ENCODE peak calls at places on chromosomes 1 and 21, in ten cellular contexts. One of them, this sample, is unnamed.
A peak's percentile ranks its signal among the peaks of the same experiment; 100 is the strongest.

GRCh38 chr21:42818328-42818749 is 61.0 kb downstream of the WDR4 start:
- DNase-seq in fibroblast of lung: peak; percentile 61
- DNase-seq in activated T-helper 1 cell treated with anti-CD3 and anti-CD28 coated beads, Interleukin-2, amount 50 U/mL, for 16 hours: peak; percentile 47
- DNase-seq in head of caudate nucleus: peak; percentile 70
- DNase-seq in NCI-H460: no peak
- DNase-seq in glutamatergic neuron: peak; percentile 65
- DNase-seq in GM12865: peak; percentile 58
- DNase-seq in stimulated activated CD4-positive, alpha-beta T cell treated with anti-CD3 and anti-CD28 coated beads, Interleukin-1b, Interleukin-23, amount 100 ng/mL, for 1 hour: peak; percentile 36
- DNase-seq in RPMI7951: peak; percentile 18
- DNase-seq in H54: no peak
- DNase-seq in this sample: peak; percentile 55

GRCh38 chr1:2311184-2312032 is 79.9 kb downstream of the MORN1 start:
- DNase-seq in fibroblast of lung: peak; percentile 56
- DNase-seq in activated T-helper 1 cell treated with anti-CD3 and anti-CD28 coated beads, Interleukin-2, amount 50 U/mL, for 16 hours: peak; percentile 41
- DNase-seq in head of caudate nucleus: peak; percentile 54
- DNase-seq in NCI-H460: peak; percentile 31
- DNase-seq in glutamatergic neuron: peak; percentile 83
- DNase-seq in GM12865: peak; percentile 50
- DNase-seq in stimulated activated CD4-positive, alpha-beta T cell treated with anti-CD3 and anti-CD28 coated beads, Interleukin-1b, Interleukin-23, amount 100 ng/mL, for 1 hour: no peak
- DNase-seq in RPMI7951: peak; percentile 15
- DNase-seq in H54: peak; percentile 54
- DNase-seq in this sample: peak; percentile 44

GRCh38 chr1:176111835-176112234 is 95.3 kb downstream of the COP1 start:
- DNase-seq in fibroblast of lung: peak; percentile 14
- DNase-seq in activated T-helper 1 cell treated with anti-CD3 and anti-CD28 coated beads, Interleukin-2, amount 50 U/mL, for 16 hours: no peak
- DNase-seq in head of caudate nucleus: no peak
- DNase-seq in NCI-H460: no peak
- DNase-seq in glutamatergic neuron: no peak
- DNase-seq in GM12865: no peak
- DNase-seq in stimulated activated CD4-positive, alpha-beta T cell treated with anti-CD3 and anti-CD28 coated beads, Interleukin-1b, Interleukin-23, amount 100 ng/mL, for 1 hour: no peak
- DNase-seq in RPMI7951: no peak
- DNase-seq in H54: no peak
- DNase-seq in this sample: no peak

GRCh38 chr1:111976842-111977241 is 12.6 kb downstream of the KCND3 start:
- DNase-seq in fibroblast of lung: no peak
- DNase-seq in activated T-helper 1 cell treated with anti-CD3 and anti-CD28 coated beads, Interleukin-2, amount 50 U/mL, for 16 hours: no peak
- DNase-seq in head of caudate nucleus: no peak
- DNase-seq in NCI-H460: no peak
- DNase-seq in glutamatergic neuron: no peak
- DNase-seq in GM12865: no peak
- DNase-seq in stimulated activated CD4-positive, alpha-beta T cell treated with anti-CD3 and anti-CD28 coated beads, Interleukin-1b, Interleukin-23, amount 100 ng/mL, for 1 hour: no peak
- DNase-seq in RPMI7951: no peak
- DNase-seq in H54: no peak
- DNase-seq in this sample: no peak

GRCh38 chr21:34745557-34746255 is 76.9 kb downstream of the CLIC6 start:
- DNase-seq in fibroblast of lung: peak; percentile 90
- DNase-seq in activated T-helper 1 cell treated with anti-CD3 and anti-CD28 coated beads, Interleukin-2, amount 50 U/mL, for 16 hours: peak; percentile 16
- DNase-seq in head of caudate nucleus: peak; percentile 65
- DNase-seq in NCI-H460: peak; percentile 73
- DNase-seq in glutamatergic neuron: peak; percentile 72
- DNase-seq in GM12865: peak; percentile 88
- DNase-seq in stimulated activated CD4-positive, alpha-beta T cell treated with anti-CD3 and anti-CD28 coated beads, Interleukin-1b, Interleukin-23, amount 100 ng/mL, for 1 hour: peak; percentile 10
- DNase-seq in RPMI7951: peak; percentile 84
- DNase-seq in H54: peak; percentile 82
- DNase-seq in this sample: peak; percentile 37

GRCh38 chr1:90561926-90562325 is 155.2 kb downstream of the BARHL2 start:
- DNase-seq in fibroblast of lung: no peak
- DNase-seq in activated T-helper 1 cell treated with anti-CD3 and anti-CD28 coated beads, Interleukin-2, amount 50 U/mL, for 16 hours: no peak
- DNase-seq in head of caudate nucleus: no peak
- DNase-seq in NCI-H460: no peak
- DNase-seq in glutamatergic neuron: no peak
- DNase-seq in GM12865: peak; percentile 6
- DNase-seq in stimulated activated CD4-positive, alpha-beta T cell treated with anti-CD3 and anti-CD28 coated beads, Interleukin-1b, Interleukin-23, amount 100 ng/mL, for 1 hour: no peak
- DNase-seq in RPMI7951: no peak
- DNase-seq in H54: no peak
- DNase-seq in this sample: no peak

GRCh38 chr1:167882376-167882775 is 31.6 kb downstream of the ADCY10 start:
- DNase-seq in fibroblast of lung: no peak
- DNase-seq in activated T-helper 1 cell treated with anti-CD3 and anti-CD28 coated beads, Interleukin-2, amount 50 U/mL, for 16 hours: no peak
- DNase-seq in head of caudate nucleus: no peak
- DNase-seq in NCI-H460: no peak
- DNase-seq in glutamatergic neuron: no peak
- DNase-seq in GM12865: no peak
- DNase-seq in stimulated activated CD4-positive, alpha-beta T cell treated with anti-CD3 and anti-CD28 coated beads, Interleukin-1b, Interleukin-23, amount 100 ng/mL, for 1 hour: no peak
- DNase-seq in RPMI7951: no peak
- DNase-seq in H54: no peak
- DNase-seq in this sample: no peak

GRCh38 chr21:26843912-26844257 is 1.3 kb downstream of the ADAMTS1 start:
- DNase-seq in fibroblast of lung: peak; percentile 62
- DNase-seq in activated T-helper 1 cell treated with anti-CD3 and anti-CD28 coated beads, Interleukin-2, amount 50 U/mL, for 16 hours: no peak
- DNase-seq in head of caudate nucleus: no peak
- DNase-seq in NCI-H460: no peak
- DNase-seq in glutamatergic neuron: no peak
- DNase-seq in GM12865: no peak
- DNase-seq in stimulated activated CD4-positive, alpha-beta T cell treated with anti-CD3 and anti-CD28 coated beads, Interleukin-1b, Interleukin-23, amount 100 ng/mL, for 1 hour: no peak
- DNase-seq in RPMI7951: peak; percentile 62
- DNase-seq in H54: peak; percentile 31
- DNase-seq in this sample: no peak

GRCh38 chr1:33310702-33311101 is 10.2 kb downstream of the A3GALT2 start:
- DNase-seq in fibroblast of lung: no peak
- DNase-seq in activated T-helper 1 cell treated with anti-CD3 and anti-CD28 coated beads, Interleukin-2, amount 50 U/mL, for 16 hours: no peak
- DNase-seq in head of caudate nucleus: no peak
- DNase-seq in NCI-H460: no peak
- DNase-seq in glutamatergic neuron: no peak
- DNase-seq in GM12865: no peak
- DNase-seq in stimulated activated CD4-positive, alpha-beta T cell treated with anti-CD3 and anti-CD28 coated beads, Interleukin-1b, Interleukin-23, amount 100 ng/mL, for 1 hour: no peak
- DNase-seq in RPMI7951: no peak
- DNase-seq in H54: no peak
- DNase-seq in this sample: no peak

GRCh38 chr1:36207339-36207738 is 16.9 kb upstream of the THRAP3 start:
- DNase-seq in fibroblast of lung: peak; percentile 81
- DNase-seq in activated T-helper 1 cell treated with anti-CD3 and anti-CD28 coated beads, Interleukin-2, amount 50 U/mL, for 16 hours: no peak
- DNase-seq in head of caudate nucleus: peak; percentile 53
- DNase-seq in NCI-H460: no peak
- DNase-seq in glutamatergic neuron: no peak
- DNase-seq in GM12865: peak; percentile 72
- DNase-seq in stimulated activated CD4-positive, alpha-beta T cell treated with anti-CD3 and anti-CD28 coated beads, Interleukin-1b, Interleukin-23, amount 100 ng/mL, for 1 hour: no peak
- DNase-seq in RPMI7951: peak; percentile 8
- DNase-seq in H54: no peak
- DNase-seq in this sample: no peak

GRCh38 chr21:36164427-36164784 is 7.8 kb downstream of the DOP1B start:
- DNase-seq in fibroblast of lung: no peak
- DNase-seq in activated T-helper 1 cell treated with anti-CD3 and anti-CD28 coated beads, Interleukin-2, amount 50 U/mL, for 16 hours: no peak
- DNase-seq in head of caudate nucleus: no peak
- DNase-seq in NCI-H460: no peak
- DNase-seq in glutamatergic neuron: no peak
- DNase-seq in GM12865: no peak
- DNase-seq in stimulated activated CD4-positive, alpha-beta T cell treated with anti-CD3 and anti-CD28 coated beads, Interleukin-1b, Interleukin-23, amount 100 ng/mL, for 1 hour: no peak
- DNase-seq in RPMI7951: no peak
- DNase-seq in H54: no peak
- DNase-seq in this sample: no peak

GRCh38 chr1:151130837-151131586 is 15.4 kb downstream of the SEMA6C start:
- DNase-seq in fibroblast of lung: peak; percentile 88
- DNase-seq in activated T-helper 1 cell treated with anti-CD3 and anti-CD28 coated beads, Interleukin-2, amount 50 U/mL, for 16 hours: peak; percentile 44
- DNase-seq in head of caudate nucleus: peak; percentile 92
- DNase-seq in NCI-H460: no peak
- DNase-seq in glutamatergic neuron: peak; percentile 72
- DNase-seq in GM12865: peak; percentile 90
- DNase-seq in stimulated activated CD4-positive, alpha-beta T cell treated with anti-CD3 and anti-CD28 coated beads, Interleukin-1b, Interleukin-23, amount 100 ng/mL, for 1 hour: peak; percentile 41
- DNase-seq in RPMI7951: no peak
- DNase-seq in H54: no peak
- DNase-seq in this sample: peak; percentile 76

GRCh38 chr1:10107985-10108663 is 75.4 kb downstream of the UBE4B start:
- DNase-seq in fibroblast of lung: peak; percentile 34
- DNase-seq in activated T-helper 1 cell treated with anti-CD3 and anti-CD28 coated beads, Interleukin-2, amount 50 U/mL, for 16 hours: no peak
- DNase-seq in head of caudate nucleus: no peak
- DNase-seq in NCI-H460: peak; percentile 32
- DNase-seq in glutamatergic neuron: no peak
- DNase-seq in GM12865: no peak
- DNase-seq in stimulated activated CD4-positive, alpha-beta T cell treated with anti-CD3 and anti-CD28 coated beads, Interleukin-1b, Interleukin-23, amount 100 ng/mL, for 1 hour: no peak
- DNase-seq in RPMI7951: peak; percentile 92
- DNase-seq in H54: peak; percentile 37
- DNase-seq in this sample: no peak

GRCh38 chr1:222711319-222712252 is 705 bp downstream of the AIDA start:
- DNase-seq in fibroblast of lung: peak; percentile 66
- DNase-seq in activated T-helper 1 cell treated with anti-CD3 and anti-CD28 coated beads, Interleukin-2, amount 50 U/mL, for 16 hours: peak; percentile 22
- DNase-seq in head of caudate nucleus: peak; percentile 70
- DNase-seq in NCI-H460: peak; percentile 47
- DNase-seq in glutamatergic neuron: peak; percentile 48
- DNase-seq in GM12865: peak; percentile 69
- DNase-seq in stimulated activated CD4-positive, alpha-beta T cell treated with anti-CD3 and anti-CD28 coated beads, Interleukin-1b, Interleukin-23, amount 100 ng/mL, for 1 hour: no peak
- DNase-seq in RPMI7951: peak; percentile 88
- DNase-seq in H54: peak; percentile 46
- DNase-seq in this sample: peak; percentile 46

GRCh38 chr1:227356582-227357228 is 38.4 kb upstream of the CDC42BPA start:
- DNase-seq in fibroblast of lung: no peak
- DNase-seq in activated T-helper 1 cell treated with anti-CD3 and anti-CD28 coated beads, Interleukin-2, amount 50 U/mL, for 16 hours: no peak
- DNase-seq in head of caudate nucleus: no peak
- DNase-seq in NCI-H460: peak; percentile 40
- DNase-seq in glutamatergic neuron: no peak
- DNase-seq in GM12865: no peak
- DNase-seq in stimulated activated CD4-positive, alpha-beta T cell treated with anti-CD3 and anti-CD28 coated beads, Interleukin-1b, Interleukin-23, amount 100 ng/mL, for 1 hour: no peak
- DNase-seq in RPMI7951: peak; percentile 36
- DNase-seq in H54: peak; percentile 37
- DNase-seq in this sample: no peak